ENCODE peak calls at places on chromosomes 6 and 20, in six cellular contexts. Y is mesothelial cell of epicardium; B is neuronal stem cell; H is activated CD4-positive, alpha-beta T cell treated with anti-CD3 and anti-CD28 coated beads for 4 hours; P is NCI-H345; O is NCI-H69. R is an unnamed sample.

GRCh38 chr6:154302111-154302752 is 54.4 kb downstream of the IPCEF1 start:
- DNase-seq in Y (no peak), B (no peak), H (no peak), P (no peak), O (no peak), R (peak)

GRCh38 chr6:42138630-42139619 is 3.5 kb downstream of the C6orf132 start:
- DNase-seq in Y (no peak), B (peak), H (no peak), P (no peak), O (peak), R (no peak)

GRCh38 chr6:23446394-23447001 is 679.5 kb upstream of the NRSN1 start:
- DNase-seq in Y (no peak), B (no peak), H (no peak), P (peak), O (peak), R (no peak)

GRCh38 chr6:137705166-137706064 is 161.6 kb upstream of the TNFAIP3 start:
- DNase-seq in Y (peak), B (peak), H (peak), P (peak), O (peak), R (peak)

GRCh38 chr6:129289442-129289841 is 406.5 kb downstream of the LAMA2 start:
- DNase-seq in Y (no peak), B (no peak), H (no peak), P (no peak), O (no peak), R (no peak)

GRCh38 chr6:5078121-5078695 is 6.9 kb upstream of the PPP1R3G start:
- DNase-seq in Y (no peak), B (no peak), H (no peak), P (no peak), O (peak), R (no peak)

GRCh38 chr6:56348578-56348977 is 101.2 kb upstream of the COL21A1 start:
- DNase-seq in Y (no peak), B (no peak), H (no peak), P (no peak), O (no peak), R (no peak)

GRCh38 chr20:63089051-63089907 is 82.5 kb upstream of the BHLHE23 start:
- DNase-seq in Y (peak), B (no peak), H (no peak), P (no peak), O (peak), R (no peak)

GRCh38 chr6:26383624-26384417 is 913 bp downstream of the BTN2A2 start:
- DNase-seq in Y (no peak), B (no peak), H (no peak), P (peak), O (peak), R (no peak)

GRCh38 chr6:147531321-147531720 is 22.8 kb downstream of the SAMD5 start:
- DNase-seq in Y (no peak), B (no peak), H (no peak), P (no peak), O (no peak), R (no peak)

GRCh38 chr20:56515657-56516381 is 8.7 kb upstream of the FAM209A start:
- DNase-seq in Y (no peak), B (no peak), H (no peak), P (no peak), O (peak), R (no peak)

GRCh38 chr20:4083103-4083864 is 67.9 kb upstream of the RNF24 start:
- DNase-seq in Y (no peak), B (no peak), H (no peak), P (no peak), O (no peak), R (no peak)

GRCh38 chr6:21144928-21145327 is 448.6 kb upstream of the SOX4 start:
- DNase-seq in Y (no peak), B (no peak), H (no peak), P (no peak), O (no peak), R (no peak)

GRCh38 chr6:28658475-28659249 is 133.0 kb downstream of the GPX5 start:
- DNase-seq in Y (no peak), B (no peak), H (no peak), P (no peak), O (peak), R (no peak)

GRCh38 chr6:16108996-16109658 is 19.8 kb upstream of the MYLIP start:
- DNase-seq in Y (peak), B (no peak), H (no peak), P (no peak), O (peak), R (no peak)

GRCh38 chr20:2750343-2751251 is 49.8 kb downstream of the CPXM1 start:
- DNase-seq in Y (no peak), B (no peak), H (no peak), P (peak), O (peak), R (no peak)

GRCh38 chr20:44738779-44739477 is 6.7 kb upstream of the KCNK15 start:
- DNase-seq in Y (no peak), B (peak), H (peak), P (peak), O (peak), R (peak)

GRCh38 chr20:44720617-44720993 is 5.4 kb downstream of the CCN5 start:
- DNase-seq in Y (no peak), B (no peak), H (no peak), P (peak), O (peak), R (no peak)

GRCh38 chr20:59939879-59940128 is 301 bp downstream of the PPP1R3D start:
- DNase-seq in Y (no peak), B (no peak), H (no peak), P (no peak), O (no peak), R (no peak)

GRCh38 chr20:52312131-52312729 is 120.7 kb upstream of the ZFP64 start:
- DNase-seq in Y (no peak), B (peak), H (peak), P (peak), O (peak), R (peak)

GRCh38 chr20:49853640-49854039 is 41.0 kb downstream of the SLC9A8 start:
- DNase-seq in Y (no peak), B (no peak), H (no peak), P (no peak), O (no peak), R (no peak)